ENCODE peak calls at places on chromosomes 16 and 17, in five cellular contexts. One of them, this sample, is unnamed.

GRCh38 chr17:19542247-19542646 is 8.6 kb downstream of the SLC47A1 start:
- DNase-seq in stimulated activated CD8-positive, alpha-beta memory T cell treated with anti-CD3 and anti-CD28 coated beads, Interleukin-4, amount 100 ng/mL, for 24 hours: no peak
- DNase-seq in upper lobe of right lung: no peak
- DNase-seq in neural crest cell: no peak
- DNase-seq in EL: no peak
- DNase-seq in this sample: no peak

GRCh38 chr17:2996938-2997670 is 66.3 kb downstream of the OR1D5 start:
- DNase-seq in EL: no peak
- DNase-seq in upper lobe of right lung: peak
- DNase-seq in stimulated activated CD8-positive, alpha-beta memory T cell treated with anti-CD3 and anti-CD28 coated beads, Interleukin-4, amount 100 ng/mL, for 24 hours: no peak
- DNase-seq in neural crest cell: no peak
- DNase-seq in this sample: no peak

GRCh38 chr16:73126453-73126853 is 78.5 kb upstream of the ZFHX3 start:
- DNase-seq in EL: peak
- DNase-seq in upper lobe of right lung: no peak
- DNase-seq in neural crest cell: no peak
- DNase-seq in stimulated activated CD8-positive, alpha-beta memory T cell treated with anti-CD3 and anti-CD28 coated beads, Interleukin-4, amount 100 ng/mL, for 24 hours: no peak
- DNase-seq in this sample: no peak

GRCh38 chr16:23877107-23878070 is 41.6 kb downstream of the PRKCB start:
- DNase-seq in neural crest cell: no peak
- DNase-seq in upper lobe of right lung: no peak
- DNase-seq in stimulated activated CD8-positive, alpha-beta memory T cell treated with anti-CD3 and anti-CD28 coated beads, Interleukin-4, amount 100 ng/mL, for 24 hours: no peak
- DNase-seq in EL: no peak
- DNase-seq in this sample: no peak

GRCh38 chr17:4072487-4073157 is 70.2 kb downstream of the ZZEF1 start:
- DNase-seq in EL: peak
- DNase-seq in upper lobe of right lung: no peak
- DNase-seq in stimulated activated CD8-positive, alpha-beta memory T cell treated with anti-CD3 and anti-CD28 coated beads, Interleukin-4, amount 100 ng/mL, for 24 hours: no peak
- DNase-seq in neural crest cell: no peak
- DNase-seq in this sample: no peak

GRCh38 chr17:49454050-49454449 is 39.4 kb upstream of the PHB1 start:
- DNase-seq in neural crest cell: peak
- DNase-seq in upper lobe of right lung: no peak
- DNase-seq in stimulated activated CD8-positive, alpha-beta memory T cell treated with anti-CD3 and anti-CD28 coated beads, Interleukin-4, amount 100 ng/mL, for 24 hours: no peak
- DNase-seq in EL: peak
- DNase-seq in this sample: peak

GRCh38 chr16:60646631-60647030 is 1389.6 kb downstream of the CDH8 start:
- DNase-seq in stimulated activated CD8-positive, alpha-beta memory T cell treated with anti-CD3 and anti-CD28 coated beads, Interleukin-4, amount 100 ng/mL, for 24 hours: no peak
- DNase-seq in EL: no peak
- DNase-seq in neural crest cell: no peak
- DNase-seq in upper lobe of right lung: no peak
- DNase-seq in this sample: no peak

GRCh38 chr16:67942200-67942509 is 1.8 kb downstream of the LCAT start:
- DNase-seq in neural crest cell: peak
- DNase-seq in EL: peak
- DNase-seq in stimulated activated CD8-positive, alpha-beta memory T cell treated with anti-CD3 and anti-CD28 coated beads, Interleukin-4, amount 100 ng/mL, for 24 hours: no peak
- DNase-seq in upper lobe of right lung: no peak
- DNase-seq in this sample: peak

GRCh38 chr17:6361733-6362132 is 73.2 kb downstream of the AIPL1 start:
- DNase-seq in stimulated activated CD8-positive, alpha-beta memory T cell treated with anti-CD3 and anti-CD28 coated beads, Interleukin-4, amount 100 ng/mL, for 24 hours: no peak
- DNase-seq in EL: peak
- DNase-seq in neural crest cell: no peak
- DNase-seq in upper lobe of right lung: no peak
- DNase-seq in this sample: no peak

GRCh38 chr17:17739388-17740066 is 58.3 kb downstream of the RAI1 start:
- DNase-seq in upper lobe of right lung: no peak
- DNase-seq in neural crest cell: no peak
- DNase-seq in stimulated activated CD8-positive, alpha-beta memory T cell treated with anti-CD3 and anti-CD28 coated beads, Interleukin-4, amount 100 ng/mL, for 24 hours: no peak
- DNase-seq in EL: peak
- DNase-seq in this sample: peak

GRCh38 chr16:3874242-3874641 is 6.3 kb downstream of the CREBBP start:
- DNase-seq in EL: no peak
- DNase-seq in neural crest cell: no peak
- DNase-seq in stimulated activated CD8-positive, alpha-beta memory T cell treated with anti-CD3 and anti-CD28 coated beads, Interleukin-4, amount 100 ng/mL, for 24 hours: no peak
- DNase-seq in upper lobe of right lung: no peak
- DNase-seq in this sample: no peak

GRCh38 chr17:37648555-37648954 is 5.3 kb upstream of the DDX52 start:
- DNase-seq in upper lobe of right lung: no peak
- DNase-seq in EL: peak
- DNase-seq in stimulated activated CD8-positive, alpha-beta memory T cell treated with anti-CD3 and anti-CD28 coated beads, Interleukin-4, amount 100 ng/mL, for 24 hours: no peak
- DNase-seq in neural crest cell: no peak
- DNase-seq in this sample: no peak

GRCh38 chr16:1054660-1055556 is 17.6 kb upstream of the SSTR5 start:
- DNase-seq in neural crest cell: peak
- DNase-seq in EL: peak
- DNase-seq in stimulated activated CD8-positive, alpha-beta memory T cell treated with anti-CD3 and anti-CD28 coated beads, Interleukin-4, amount 100 ng/mL, for 24 hours: peak
- DNase-seq in upper lobe of right lung: peak
- DNase-seq in this sample: peak

GRCh38 chr17:50076591-50077235 is 18.4 kb upstream of the PDK2 start:
- DNase-seq in stimulated activated CD8-positive, alpha-beta memory T cell treated with anti-CD3 and anti-CD28 coated beads, Interleukin-4, amount 100 ng/mL, for 24 hours: no peak
- DNase-seq in upper lobe of right lung: no peak
- DNase-seq in EL: no peak
- DNase-seq in neural crest cell: no peak
- DNase-seq in this sample: no peak

GRCh38 chr17:19578545-19578944 is 44.9 kb downstream of the SLC47A1 start:
- DNase-seq in stimulated activated CD8-positive, alpha-beta memory T cell treated with anti-CD3 and anti-CD28 coated beads, Interleukin-4, amount 100 ng/mL, for 24 hours: no peak
- DNase-seq in upper lobe of right lung: no peak
- DNase-seq in neural crest cell: no peak
- DNase-seq in EL: peak
- DNase-seq in this sample: no peak

GRCh38 chr16:86363057-86363490 is 147.3 kb upstream of the FOXF1 start:
- DNase-seq in neural crest cell: no peak
- DNase-seq in stimulated activated CD8-positive, alpha-beta memory T cell treated with anti-CD3 and anti-CD28 coated beads, Interleukin-4, amount 100 ng/mL, for 24 hours: no peak
- DNase-seq in EL: peak
- DNase-seq in upper lobe of right lung: no peak
- DNase-seq in this sample: peak

GRCh38 chr17:49359990-49360795 is 1.9 kb downstream of the ZNF652 start:
- DNase-seq in upper lobe of right lung: no peak
- DNase-seq in stimulated activated CD8-positive, alpha-beta memory T cell treated with anti-CD3 and anti-CD28 coated beads, Interleukin-4, amount 100 ng/mL, for 24 hours: no peak
- DNase-seq in EL: no peak
- DNase-seq in neural crest cell: no peak
- DNase-seq in this sample: no peak

GRCh38 chr16:5917436-5917835 is 819.8 kb upstream of the EEF2KMT start:
- DNase-seq in neural crest cell: no peak
- DNase-seq in stimulated activated CD8-positive, alpha-beta memory T cell treated with anti-CD3 and anti-CD28 coated beads, Interleukin-4, amount 100 ng/mL, for 24 hours: no peak
- DNase-seq in EL: no peak
- DNase-seq in upper lobe of right lung: no peak
- DNase-seq in this sample: no peak

GRCh38 chr16:83187404-83187803 is 560.6 kb downstream of the CDH13 start:
- DNase-seq in stimulated activated CD8-positive, alpha-beta memory T cell treated with anti-CD3 and anti-CD28 coated beads, Interleukin-4, amount 100 ng/mL, for 24 hours: no peak
- DNase-seq in upper lobe of right lung: no peak
- DNase-seq in neural crest cell: no peak
- DNase-seq in EL: peak
- DNase-seq in this sample: no peak

GRCh38 chr17:20085283-20085875 is 76.2 kb downstream of the SPECC1 start:
- DNase-seq in stimulated activated CD8-positive, alpha-beta memory T cell treated with anti-CD3 and anti-CD28 coated beads, Interleukin-4, amount 100 ng/mL, for 24 hours: no peak
- DNase-seq in EL: no peak
- DNase-seq in neural crest cell: no peak
- DNase-seq in upper lobe of right lung: no peak
- DNase-seq in this sample: no peak

GRCh38 chr17:81170727-81171494 is 4.9 kb upstream of the AATK start:
- DNase-seq in neural crest cell: no peak
- DNase-seq in stimulated activated CD8-positive, alpha-beta memory T cell treated with anti-CD3 and anti-CD28 coated beads, Interleukin-4, amount 100 ng/mL, for 24 hours: no peak
- DNase-seq in upper lobe of right lung: no peak
- DNase-seq in EL: no peak
- DNase-seq in this sample: no peak

GRCh38 chr17:71163121-71163812 is 957.6 kb upstream of the SOX9 start:
- DNase-seq in upper lobe of right lung: no peak
- DNase-seq in neural crest cell: no peak
- DNase-seq in EL: no peak
- DNase-seq in stimulated activated CD8-positive, alpha-beta memory T cell treated with anti-CD3 and anti-CD28 coated beads, Interleukin-4, amount 100 ng/mL, for 24 hours: no peak
- DNase-seq in this sample: no peak

GRCh38 chr16:84597518-84598390 is 20.1 kb downstream of the COTL1 start:
- DNase-seq in EL: no peak
- DNase-seq in upper lobe of right lung: no peak
- DNase-seq in stimulated activated CD8-positive, alpha-beta memory T cell treated with anti-CD3 and anti-CD28 coated beads, Interleukin-4, amount 100 ng/mL, for 24 hours: no peak
- DNase-seq in neural crest cell: no peak
- DNase-seq in this sample: no peak

GRCh38 chr17:7043544-7044268 is at the start of gene SLC16A11:
- DNase-seq in EL: no peak
- DNase-seq in upper lobe of right lung: peak
- DNase-seq in neural crest cell: no peak
- DNase-seq in stimulated activated CD8-positive, alpha-beta memory T cell treated with anti-CD3 and anti-CD28 coated beads, Interleukin-4, amount 100 ng/mL, for 24 hours: no peak
- DNase-seq in this sample: no peak

GRCh38 chr17:61201211-61201610 is 198.4 kb upstream of the TBX2 start:
- DNase-seq in upper lobe of right lung: no peak
- DNase-seq in EL: peak
- DNase-seq in stimulated activated CD8-positive, alpha-beta memory T cell treated with anti-CD3 and anti-CD28 coated beads, Interleukin-4, amount 100 ng/mL, for 24 hours: no peak
- DNase-seq in neural crest cell: no peak
- DNase-seq in this sample: peak

GRCh38 chr16:57615813-57616212 is 12.6 kb upstream of the ADGRG1 start:
- DNase-seq in EL: no peak
- DNase-seq in stimulated activated CD8-positive, alpha-beta memory T cell treated with anti-CD3 and anti-CD28 coated beads, Interleukin-4, amount 100 ng/mL, for 24 hours: no peak
- DNase-seq in upper lobe of right lung: peak
- DNase-seq in neural crest cell: no peak
- DNase-seq in this sample: no peak

GRCh38 chr17:49224198-49224996 is 6.2 kb downstream of the PHOSPHO1 start:
- DNase-seq in upper lobe of right lung: peak
- DNase-seq in EL: no peak
- DNase-seq in neural crest cell: no peak
- DNase-seq in stimulated activated CD8-positive, alpha-beta memory T cell treated with anti-CD3 and anti-CD28 coated beads, Interleukin-4, amount 100 ng/mL, for 24 hours: peak
- DNase-seq in this sample: no peak

GRCh38 chr16:47721016-47721673 is 260.0 kb downstream of the PHKB start:
- DNase-seq in upper lobe of right lung: no peak
- DNase-seq in EL: no peak
- DNase-seq in stimulated activated CD8-positive, alpha-beta memory T cell treated with anti-CD3 and anti-CD28 coated beads, Interleukin-4, amount 100 ng/mL, for 24 hours: no peak
- DNase-seq in neural crest cell: no peak
- DNase-seq in this sample: no peak

GRCh38 chr17:41521574-41522261 is 3.0 kb upstream of the KRT15 start:
- DNase-seq in EL: peak
- DNase-seq in upper lobe of right lung: peak
- DNase-seq in neural crest cell: no peak
- DNase-seq in stimulated activated CD8-positive, alpha-beta memory T cell treated with anti-CD3 and anti-CD28 coated beads, Interleukin-4, amount 100 ng/mL, for 24 hours: no peak
- DNase-seq in this sample: peak

GRCh38 chr17:66747561-66748275 is 87.2 kb upstream of the CACNG5 start:
- DNase-seq in neural crest cell: no peak
- DNase-seq in EL: peak
- DNase-seq in stimulated activated CD8-positive, alpha-beta memory T cell treated with anti-CD3 and anti-CD28 coated beads, Interleukin-4, amount 100 ng/mL, for 24 hours: no peak
- DNase-seq in upper lobe of right lung: no peak
- DNase-seq in this sample: peak

GRCh38 chr16:31382485-31383161 is 10.5 kb upstream of the ITGAD start:
- DNase-seq in stimulated activated CD8-positive, alpha-beta memory T cell treated with anti-CD3 and anti-CD28 coated beads, Interleukin-4, amount 100 ng/mL, for 24 hours: peak
- DNase-seq in neural crest cell: peak
- DNase-seq in EL: peak
- DNase-seq in upper lobe of right lung: peak
- DNase-seq in this sample: peak

GRCh38 chr16:75485230-75486013 is 9.8 kb downstream of the CHST6 start:
- DNase-seq in stimulated activated CD8-positive, alpha-beta memory T cell treated with anti-CD3 and anti-CD28 coated beads, Interleukin-4, amount 100 ng/mL, for 24 hours: no peak
- DNase-seq in neural crest cell: no peak
- DNase-seq in upper lobe of right lung: no peak
- DNase-seq in EL: no peak
- DNase-seq in this sample: no peak

GRCh38 chr16:81175325-81175891 is 63.1 kb upstream of the BCO1 start:
- DNase-seq in upper lobe of right lung: no peak
- DNase-seq in EL: peak
- DNase-seq in neural crest cell: no peak
- DNase-seq in stimulated activated CD8-positive, alpha-beta memory T cell treated with anti-CD3 and anti-CD28 coated beads, Interleukin-4, amount 100 ng/mL, for 24 hours: no peak
- DNase-seq in this sample: peak

GRCh38 chr16:57133911-57134310 is 41.5 kb downstream of the CPNE2 start:
- DNase-seq in upper lobe of right lung: no peak
- DNase-seq in neural crest cell: no peak
- DNase-seq in EL: no peak
- DNase-seq in stimulated activated CD8-positive, alpha-beta memory T cell treated with anti-CD3 and anti-CD28 coated beads, Interleukin-4, amount 100 ng/mL, for 24 hours: no peak
- DNase-seq in this sample: no peak

GRCh38 chr16:74561626-74562025 is 45.3 kb downstream of the GLG1 start:
- DNase-seq in neural crest cell: no peak
- DNase-seq in stimulated activated CD8-positive, alpha-beta memory T cell treated with anti-CD3 and anti-CD28 coated beads, Interleukin-4, amount 100 ng/mL, for 24 hours: no peak
- DNase-seq in EL: no peak
- DNase-seq in upper lobe of right lung: no peak
- DNase-seq in this sample: no peak

GRCh38 chr17:40598021-40598927 is 33.0 kb upstream of the CCR7 start:
- DNase-seq in stimulated activated CD8-positive, alpha-beta memory T cell treated with anti-CD3 and anti-CD28 coated beads, Interleukin-4, amount 100 ng/mL, for 24 hours: peak
- DNase-seq in neural crest cell: no peak
- DNase-seq in EL: no peak
- DNase-seq in upper lobe of right lung: peak
- DNase-seq in this sample: no peak

GRCh38 chr16:54522596-54522995 is 236.0 kb upstream of the IRX3 start:
- DNase-seq in upper lobe of right lung: no peak
- DNase-seq in EL: no peak
- DNase-seq in neural crest cell: no peak
- DNase-seq in stimulated activated CD8-positive, alpha-beta memory T cell treated with anti-CD3 and anti-CD28 coated beads, Interleukin-4, amount 100 ng/mL, for 24 hours: no peak
- DNase-seq in this sample: no peak

This sample was measured in MG63.